ENCODE peak calls at places on chromosomes 16 and 17, in seven cellular contexts. H is stimulated activated CD4-positive, alpha-beta T cell treated with anti-CD3 and anti-CD28 coated beads, Interleukin-1b, Interleukin-23, amount 100 ng/mL, for 24 hours; G is stomach; B is kidney; E is CD4-positive, alpha-beta memory T cell; M is left colon; S is epithelial cell of esophagus. I is an unnamed sample.
A peak's percentile ranks its signal among the peaks of the same experiment; 100 is the strongest.

GRCh38 chr17:66399441-66399840 is 97.0 kb downstream of the PRKCA start:
- DNase-seq in H (no peak), G (no peak), B (no peak), E (no peak), M (no peak), S (no peak), I (no peak)

GRCh38 chr17:53896047-53896446 is 73.3 kb downstream of the KIF2B start:
- DNase-seq in H (no peak), G (no peak), B (no peak), E (no peak), M (no peak), S (peak; percentile 2), I (no peak)

GRCh38 chr16:5510819-5511370 is 413.3 kb upstream of the EEF2KMT start:
- DNase-seq in H (no peak), G (no peak), B (no peak), E (no peak), M (no peak), S (no peak), I (no peak)

GRCh38 chr16:19524356-19524865 is 669 bp downstream of the CCP110 start:
- DNase-seq in H (no peak), G (no peak), B (no peak), E (no peak), M (no peak), S (no peak), I (no peak)

GRCh38 chr17:62688398-62689140 is 61.1 kb downstream of the MRC2 start:
- DNase-seq in H (no peak), G (no peak), B (peak; percentile 73), E (no peak), M (no peak), S (no peak), I (no peak)

GRCh38 chr17:45111838-45112237 is 20.5 kb downstream of the PLCD3 start:
- DNase-seq in H (no peak), G (no peak), B (no peak), E (peak; percentile 23), M (no peak), S (no peak), I (no peak)

GRCh38 chr17:4969551-4970231 is 2.1 kb upstream of the SPAG7 start:
- DNase-seq in H (no peak), G (no peak), B (peak; percentile 51), E (peak; percentile 50), M (no peak), S (no peak), I (peak; percentile 82)

GRCh38 chr16:89536371-89536770 is 24.1 kb upstream of the RPL13 start:
- DNase-seq in H (no peak), G (no peak), B (no peak), E (no peak), M (peak; percentile 71), S (no peak), I (no peak)

GRCh38 chr17:45357364-45357997 is 40.7 kb upstream of the MAP3K14 start:
- DNase-seq in H (no peak), G (no peak), B (no peak), E (no peak), M (no peak), S (no peak), I (no peak)